ENCODE peak calls at places on chromosomes 7 and 10, in four cellular contexts. One of them, this sample, is unnamed.

GRCh38 chr7:120926943-120927346 is 23.6 kb upstream of the ING3 start:
- DNase-seq in endothelial cell of umbilical vein: no peak
- DNase-seq in adipocyte: no peak
- DNase-seq in fibroblast of lung: no peak
- DNase-seq in this sample: no peak

GRCh38 chr10:71094712-71095390 is 117.5 kb upstream of the UNC5B start:
- DNase-seq in endothelial cell of umbilical vein: no peak
- DNase-seq in adipocyte: no peak
- DNase-seq in fibroblast of lung: no peak
- DNase-seq in this sample: no peak

GRCh38 chr10:34544400-34544799 is 270.7 kb downstream of the PARD3 start:
- DNase-seq in endothelial cell of umbilical vein: no peak
- DNase-seq in adipocyte: no peak
- DNase-seq in fibroblast of lung: no peak
- DNase-seq in this sample: no peak

GRCh38 chr10:14261341-14261740 is 69.4 kb downstream of the FRMD4A start:
- DNase-seq in endothelial cell of umbilical vein: no peak
- DNase-seq in adipocyte: no peak
- DNase-seq in fibroblast of lung: no peak
- DNase-seq in this sample: no peak

GRCh38 chr10:36263871-36264270 is 621.8 kb upstream of the FZD8 start:
- DNase-seq in endothelial cell of umbilical vein: no peak
- DNase-seq in adipocyte: no peak
- DNase-seq in fibroblast of lung: no peak
- DNase-seq in this sample: no peak

GRCh38 chr10:110618206-110618605 is 25.9 kb upstream of the RBM20 start:
- DNase-seq in endothelial cell of umbilical vein: no peak
- DNase-seq in adipocyte: no peak
- DNase-seq in fibroblast of lung: no peak
- DNase-seq in this sample: no peak

GRCh38 chr10:46092523-46093195 is 46.6 kb upstream of the MSMB start:
- DNase-seq in endothelial cell of umbilical vein: no peak
- DNase-seq in adipocyte: no peak
- DNase-seq in fibroblast of lung: no peak
- DNase-seq in this sample: no peak

GRCh38 chr7:134742688-134743350 is 36.6 kb upstream of the CALD1 start:
- DNase-seq in endothelial cell of umbilical vein: no peak
- DNase-seq in adipocyte: peak
- DNase-seq in fibroblast of lung: peak
- DNase-seq in this sample: no peak

GRCh38 chr7:92158660-92159575 is 20.0 kb downstream of the LRRD1 start:
- DNase-seq in endothelial cell of umbilical vein: no peak
- DNase-seq in adipocyte: peak
- DNase-seq in fibroblast of lung: peak
- DNase-seq in this sample: no peak

GRCh38 chr10:128047991-128048826 is 78.0 kb downstream of the MKI67 start:
- DNase-seq in endothelial cell of umbilical vein: peak
- DNase-seq in adipocyte: no peak
- DNase-seq in fibroblast of lung: peak
- DNase-seq in this sample: peak

GRCh38 chr10:48468866-48469511 is 135.9 kb downstream of the ARHGAP22 start:
- DNase-seq in endothelial cell of umbilical vein: no peak
- DNase-seq in adipocyte: no peak
- DNase-seq in fibroblast of lung: no peak
- DNase-seq in this sample: peak

GRCh38 chr10:5563237-5563961 is 38.6 kb downstream of the CALML3 start:
- DNase-seq in endothelial cell of umbilical vein: no peak
- DNase-seq in adipocyte: no peak
- DNase-seq in fibroblast of lung: no peak
- DNase-seq in this sample: peak

GRCh38 chr10:119006451-119007210 is 22.9 kb upstream of the NANOS1 start:
- DNase-seq in endothelial cell of umbilical vein: peak
- DNase-seq in adipocyte: peak
- DNase-seq in fibroblast of lung: peak
- DNase-seq in this sample: no peak

GRCh38 chr10:114402871-114403544 is 1.3 kb downstream of the AFAP1L2 start:
- DNase-seq in endothelial cell of umbilical vein: no peak
- DNase-seq in adipocyte: no peak
- DNase-seq in fibroblast of lung: no peak
- DNase-seq in this sample: no peak

GRCh38 chr7:123860848-123861247 is 15.9 kb downstream of the HYAL4 start:
- DNase-seq in endothelial cell of umbilical vein: no peak
- DNase-seq in adipocyte: no peak
- DNase-seq in fibroblast of lung: no peak
- DNase-seq in this sample: no peak
- H3K4me3 ChIP-seq in endothelial cell of umbilical vein: no peak
- H3K4me3 ChIP-seq in adipocyte: no peak
- H3K4me3 ChIP-seq in fibroblast of lung: no peak
- H3K4me3 ChIP-seq in this sample: no peak

DNA sequence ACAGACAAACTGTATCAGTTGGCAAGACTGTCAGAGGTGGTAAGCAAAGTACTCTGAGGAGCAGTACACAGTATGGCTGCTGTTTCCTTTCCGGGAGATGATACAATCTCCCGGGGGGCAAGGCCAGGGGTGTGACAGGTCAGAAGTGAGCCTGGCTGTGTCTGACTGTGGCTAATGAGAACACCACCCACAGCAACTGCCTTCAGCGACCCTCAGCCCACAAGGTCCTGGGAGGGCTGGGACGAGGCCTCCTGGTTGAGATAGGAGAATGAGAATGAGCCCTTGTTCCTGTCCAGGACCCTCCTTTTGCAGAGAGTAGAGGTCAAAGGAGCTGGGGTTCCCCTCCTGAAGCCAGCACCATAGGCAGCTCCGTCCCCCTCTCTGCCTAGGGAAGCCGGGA is 421.7 kb downstream of the TCERG1L start:
- DNase-seq in endothelial cell of umbilical vein: no peak
- DNase-seq in adipocyte: no peak
- DNase-seq in fibroblast of lung: no peak
- DNase-seq in this sample: no peak
- H3K9ac ChIP-seq in endothelial cell of umbilical vein: no peak
- H3K9ac ChIP-seq in adipocyte: no peak
- H3K9ac ChIP-seq in fibroblast of lung: no peak
- H3K9ac ChIP-seq in this sample: no peak

DNA sequence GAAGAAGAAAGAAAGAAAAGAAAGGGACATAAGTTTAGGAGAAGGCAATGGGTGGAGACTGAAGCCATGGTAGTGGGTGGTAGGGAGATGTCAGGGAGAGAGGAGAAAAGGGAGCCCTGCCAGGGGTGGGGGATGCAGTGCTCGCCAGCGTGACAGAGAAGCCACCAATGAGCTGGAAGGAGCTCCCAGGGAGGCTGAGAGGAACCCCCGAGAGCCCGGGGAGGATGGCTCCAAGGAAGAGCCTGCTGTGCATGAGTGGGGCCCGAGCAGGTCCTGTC is 141.2 kb upstream of the SHH start:
- DNase-seq in endothelial cell of umbilical vein: no peak
- DNase-seq in adipocyte: no peak
- DNase-seq in fibroblast of lung: no peak
- DNase-seq in this sample: no peak
- H3K4me3 ChIP-seq in endothelial cell of umbilical vein: no peak
- H3K4me3 ChIP-seq in adipocyte: no peak
- H3K4me3 ChIP-seq in fibroblast of lung: no peak
- H3K4me3 ChIP-seq in this sample: no peak

GRCh38 chr10:7425691-7426090 is 14.9 kb upstream of the SFMBT2 start:
- DNase-seq in endothelial cell of umbilical vein: no peak
- DNase-seq in adipocyte: no peak
- DNase-seq in fibroblast of lung: no peak
- DNase-seq in this sample: no peak
- H3K9ac ChIP-seq in endothelial cell of umbilical vein: no peak
- H3K9ac ChIP-seq in adipocyte: no peak
- H3K9ac ChIP-seq in fibroblast of lung: no peak
- H3K9ac ChIP-seq in this sample: no peak

DNA sequence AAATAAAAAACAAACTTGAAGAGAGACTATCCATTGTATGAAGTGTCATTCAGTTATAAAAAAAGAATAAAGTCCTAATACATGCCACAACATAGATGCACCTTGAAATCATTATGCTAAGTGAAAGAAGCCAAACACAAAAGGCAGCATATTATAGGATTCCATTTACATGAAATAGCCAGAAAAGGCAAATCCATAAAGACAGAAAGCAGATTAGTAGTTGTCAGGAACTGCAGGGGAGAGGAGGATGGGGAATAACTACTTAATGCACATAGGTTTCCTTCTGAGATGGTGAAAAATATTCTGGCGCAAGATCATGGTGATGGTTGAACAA is 6.6 kb upstream of the PON1 start:
- DNase-seq in endothelial cell of umbilical vein: no peak
- DNase-seq in adipocyte: no peak
- DNase-seq in fibroblast of lung: no peak
- DNase-seq in this sample: no peak
- H3K4me3 ChIP-seq in endothelial cell of umbilical vein: no peak
- H3K4me3 ChIP-seq in adipocyte: peak
- H3K4me3 ChIP-seq in fibroblast of lung: peak
- H3K4me3 ChIP-seq in this sample: peak

GRCh38 chr7:74627699-74628411 is 29.7 kb upstream of the GTF2I start:
- DNase-seq in endothelial cell of umbilical vein: no peak
- DNase-seq in adipocyte: peak
- DNase-seq in fibroblast of lung: peak
- DNase-seq in this sample: no peak
- H3K9ac ChIP-seq in endothelial cell of umbilical vein: no peak
- H3K9ac ChIP-seq in adipocyte: peak
- H3K9ac ChIP-seq in fibroblast of lung: no peak
- H3K9ac ChIP-seq in this sample: no peak

DNA sequence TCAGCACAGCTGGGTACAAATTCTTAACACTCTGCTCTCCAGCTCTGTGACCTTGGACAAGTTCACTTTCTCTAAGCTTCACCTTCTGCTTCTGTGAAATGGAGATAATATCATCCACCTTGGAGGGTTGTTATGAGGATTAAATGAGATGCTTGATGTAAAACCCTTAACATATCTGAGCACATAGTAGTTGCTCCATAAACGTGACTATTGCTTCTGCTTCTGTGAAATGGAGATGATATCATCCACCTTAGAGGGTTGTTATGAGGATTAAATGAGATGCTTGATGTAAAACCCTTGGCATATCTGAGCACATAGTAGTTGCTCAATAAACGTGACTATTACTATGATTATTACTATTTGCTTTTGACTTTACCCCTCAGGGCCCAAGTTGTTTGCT is 14.6 kb downstream of the EPHB6 start:
- DNase-seq in endothelial cell of umbilical vein: no peak
- DNase-seq in adipocyte: no peak
- DNase-seq in fibroblast of lung: no peak
- DNase-seq in this sample: no peak
- H3K4me3 ChIP-seq in endothelial cell of umbilical vein: no peak
- H3K4me3 ChIP-seq in adipocyte: no peak
- H3K4me3 ChIP-seq in fibroblast of lung: no peak
- H3K4me3 ChIP-seq in this sample: no peak

GRCh38 chr10:101062231-101063161 is 707 bp downstream of the KAZALD1 start:
- DNase-seq in endothelial cell of umbilical vein: peak
- DNase-seq in adipocyte: peak
- DNase-seq in fibroblast of lung: peak
- DNase-seq in this sample: peak
- H3K9ac ChIP-seq in endothelial cell of umbilical vein: no peak
- H3K9ac ChIP-seq in adipocyte: peak
- H3K9ac ChIP-seq in fibroblast of lung: peak
- H3K9ac ChIP-seq in this sample: peak